ENCODE peak calls at places on chromosomes 1 and 21, in ten cellular contexts. A is AG04450, K is psoas muscle, I is heart left ventricle, E is heart right ventricle, X is trophoblast cell, O is HCT116, S is cardiac muscle cell, W is foreskin fibroblast, B is GM12865. H is an unnamed sample.

GRCh38 chr1:166969074-166969677 is 6.2 kb downstream of the ILDR2 start:
- DNase-seq in A (no peak), K (no peak), I (no peak), E (no peak), X (no peak), O (no peak), S (no peak), W (no peak), B (peak; percentile 74), H (peak; percentile 48)

GRCh38 chr1:228359613-228360532 is 46.8 kb downstream of the TRIM11 start:
- DNase-seq in A (no peak), K (peak; percentile 11), I (no peak), E (no peak), X (no peak), O (no peak), S (no peak), W (no peak), B (no peak), H (no peak)

GRCh38 chr1:42957880-42958487 is 684 bp downstream of the SLC2A1 start:
- DNase-seq in A (no peak), K (peak; percentile 44), I (peak; percentile 49), E (peak; percentile 25), X (peak; percentile 60), O (no peak), S (peak; percentile 86), W (peak; percentile 81), B (peak; percentile 73), H (no peak)

GRCh38 chr1:64497484-64497883 is 27.6 kb downstream of the CACHD1 start:
- DNase-seq in A (no peak), K (no peak), I (no peak), E (no peak), X (no peak), O (no peak), S (no peak), W (peak; percentile 28), B (no peak), H (no peak)

GRCh38 chr1:61247881-61248752 is 165.8 kb downstream of the NFIA start:
- DNase-seq in A (no peak), K (no peak), I (no peak), E (no peak), X (no peak), O (no peak), S (no peak), W (no peak), B (no peak), H (no peak)

GRCh38 chr1:30423570-30423969 is 299.8 kb downstream of the MATN1 start:
- DNase-seq in A (no peak), K (no peak), I (peak; percentile 1), E (no peak), X (no peak), O (no peak), S (no peak), W (no peak), B (no peak), H (no peak)

GRCh38 chr1:211653907-211654553 is 21.4 kb downstream of the NEK2 start:
- DNase-seq in A (no peak), K (no peak), I (no peak), E (no peak), X (no peak), O (no peak), S (no peak), W (peak; percentile 61), B (no peak), H (no peak)

GRCh38 chr21:45724345-45724961 is 80.9 kb downstream of the PCBP3 start:
- DNase-seq in A (no peak), K (no peak), I (peak; percentile 40), E (peak; percentile 29), X (no peak), O (no peak), S (no peak), W (no peak), B (no peak), H (no peak)

GRCh38 chr1:243474384-243474851 is 218.6 kb downstream of the SDCCAG8 start:
- DNase-seq in A (no peak), K (no peak), I (no peak), E (no peak), X (no peak), O (no peak), S (no peak), W (no peak), B (no peak), H (no peak)

GRCh38 chr1:243471026-243471685 is 215.3 kb downstream of the SDCCAG8 start:
- DNase-seq in A (no peak), K (no peak), I (no peak), E (no peak), X (no peak), O (no peak), S (no peak), W (peak; percentile 44), B (no peak), H (no peak)

GRCh38 chr1:243474906-243475305 is 219.1 kb downstream of the SDCCAG8 start:
- DNase-seq in A (no peak), K (no peak), I (no peak), E (no peak), X (no peak), O (no peak), S (no peak), W (no peak), B (no peak), H (no peak)

GRCh38 chr1:243471754-243472725 is 216.2 kb downstream of the SDCCAG8 start:
- DNase-seq in A (no peak), K (no peak), I (no peak), E (no peak), X (peak; percentile 40), O (no peak), S (no peak), W (no peak), B (peak; percentile 44), H (peak; percentile 8)

DNA sequence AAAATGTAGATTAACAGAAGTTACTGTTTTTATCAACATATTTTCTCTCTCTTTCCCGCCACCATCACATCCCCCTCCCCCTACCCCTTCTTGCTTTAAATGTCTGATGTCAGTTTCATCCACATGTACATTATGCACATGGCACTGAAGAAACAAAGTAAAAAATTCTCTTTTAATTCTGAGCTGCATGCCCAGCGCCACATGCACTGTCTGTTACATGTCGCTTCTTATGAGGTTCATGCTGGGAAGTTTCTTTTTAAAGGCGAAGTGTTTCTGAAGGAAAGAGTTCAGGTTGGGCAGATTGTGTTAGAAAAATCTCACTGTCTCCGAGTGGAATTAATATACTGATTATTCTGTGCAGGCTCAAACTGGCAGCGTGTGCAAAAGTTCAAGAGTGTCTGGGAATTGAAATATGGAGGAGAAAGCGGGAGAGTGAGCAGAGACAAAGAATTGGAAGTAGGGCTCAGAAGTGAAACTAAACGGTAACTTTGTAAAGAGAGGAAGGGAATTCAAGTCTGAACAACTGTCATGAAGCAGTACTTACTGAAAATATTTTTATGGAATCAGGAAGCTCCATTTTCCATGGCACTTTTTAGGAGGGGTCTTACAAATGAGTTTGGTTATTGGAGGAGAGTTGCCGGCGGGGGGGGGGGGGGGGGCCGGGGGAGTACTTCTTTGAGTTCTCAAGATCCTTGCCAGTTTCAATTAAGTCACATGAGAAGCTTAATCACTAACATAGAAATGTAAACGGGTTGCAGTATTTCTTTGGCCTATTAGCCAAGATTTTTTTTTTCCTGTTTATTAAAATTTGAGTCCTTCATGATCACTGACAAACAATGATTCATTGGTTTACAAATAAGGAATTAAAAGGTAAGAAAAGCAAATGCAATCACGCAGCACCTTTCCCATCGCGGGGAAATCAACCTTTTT is 217.7 kb downstream of the SDCCAG8 start:
- DNase-seq in A (no peak), K (no peak), I (no peak), E (no peak), X (no peak), O (no peak), S (no peak), W (no peak), B (no peak), H (no peak)
- H3K4me3 ChIP-seq in A (peak overlapping the region; percentile 28), K (peak overlapping the region; percentile 54), I (peak overlapping the region; percentile 10), E (peak overlapping the region; percentile 45), X (no peak overlapping the region), O (no peak overlapping the region), S (no peak overlapping the region), W (peak overlapping the region; percentile 43), B (no peak overlapping the region), H (no peak overlapping the region)

GRCh38 chr1:162564762-162565218 is 3.3 kb downstream of the UAP1 start:
- DNase-seq in A (no peak), K (no peak), I (no peak), E (no peak), X (no peak), O (no peak), S (no peak), W (no peak), B (no peak), H (no peak)
- H3K4me3 ChIP-seq in A (no peak overlapping the region), K (no peak overlapping the region), I (no peak overlapping the region), E (no peak overlapping the region), X (no peak overlapping the region), O (no peak overlapping the region), S (no peak overlapping the region), W (no peak overlapping the region), B (no peak overlapping the region), H (no peak overlapping the region)

DNA sequence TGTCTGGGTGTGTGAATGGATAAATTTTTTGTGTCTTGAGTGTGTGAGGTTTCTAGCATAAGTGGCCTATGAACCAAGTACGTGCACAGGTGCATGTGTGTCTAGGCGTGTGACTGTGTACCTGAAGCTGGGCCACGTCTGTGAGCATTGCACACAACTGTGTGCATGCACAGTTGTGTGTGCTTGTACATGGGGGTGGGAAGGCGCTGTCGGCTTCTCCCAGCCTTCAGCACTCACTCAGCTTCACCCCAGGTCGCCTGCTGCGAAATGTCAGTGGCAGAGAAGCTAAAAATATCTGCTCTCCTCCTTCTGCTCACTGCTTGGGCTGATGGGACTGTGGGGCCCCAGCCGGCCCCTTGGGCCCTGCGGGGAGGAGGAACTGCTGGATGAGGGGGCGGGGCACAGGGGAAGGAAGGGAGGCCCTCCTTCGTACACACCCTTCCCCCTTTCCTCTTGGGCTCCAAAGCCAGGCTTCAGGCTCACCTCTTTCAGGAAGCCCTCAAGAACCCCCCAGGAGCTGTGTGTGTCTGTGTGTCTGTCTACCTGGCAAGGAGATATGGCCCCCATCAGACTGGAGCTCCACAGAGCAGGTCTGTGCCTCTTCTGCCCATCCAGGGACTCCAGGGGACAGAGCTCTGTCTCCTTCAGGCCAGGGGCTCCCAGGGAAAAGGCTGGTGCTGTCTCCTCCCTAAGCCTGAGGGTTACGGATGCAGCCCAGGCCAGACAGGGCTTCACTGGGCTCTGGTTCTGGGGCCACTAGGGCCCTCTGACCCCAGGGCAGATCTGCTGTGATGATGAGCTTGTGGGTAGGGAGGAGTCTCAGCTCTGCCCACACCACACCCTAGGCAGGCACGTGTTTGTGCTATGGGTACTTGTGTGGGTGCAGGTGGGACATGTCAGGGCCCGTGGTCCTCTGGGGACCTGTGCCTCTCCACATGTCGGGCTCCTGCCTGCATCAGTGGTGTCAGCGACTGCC is 35.6 kb upstream of the WASF2 start:
- DNase-seq in A (no peak), K (peak; percentile 72), I (peak; percentile 91), E (peak; percentile 89), X (no peak), O (no peak), S (peak; percentile 96), W (peak; percentile 92), B (peak; percentile 75), H (peak; percentile 27)
- H3K4me3 ChIP-seq in A (peak overlapping the region; percentile 21), K (peak overlapping the region; percentile 71), I (peak overlapping the region; percentile 17), E (peak overlapping the region; percentile 63), X (no peak overlapping the region), O (peak overlapping the region; percentile 13), S (peak overlapping the region; percentile 38), W (no peak overlapping the region), B (peak overlapping the region; percentile 53), H (peak overlapping the region; percentile 12)

DNA sequence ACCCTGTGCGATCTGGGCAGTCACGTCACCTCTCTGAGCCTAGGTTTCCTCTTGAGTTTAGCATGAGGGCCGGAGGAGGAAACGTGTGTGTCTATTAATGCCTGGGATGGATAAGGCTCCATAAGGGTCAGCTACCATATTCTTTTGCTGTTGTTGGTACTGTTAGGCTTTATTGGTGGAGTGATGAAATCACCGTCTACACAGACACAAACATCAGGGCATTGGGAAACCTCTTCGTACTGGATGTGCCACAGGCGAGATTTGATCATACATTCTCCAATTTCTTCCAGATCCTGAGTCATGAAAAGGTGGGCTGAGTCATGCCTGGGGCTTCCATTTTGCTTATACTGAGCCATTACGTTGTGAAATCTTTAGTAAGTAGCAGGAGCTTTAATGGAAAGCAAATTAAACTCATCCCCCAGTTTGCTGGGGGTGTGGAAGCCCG is 24.9 kb upstream of the GRHL3 start:
- DNase-seq in A (peak; percentile 93), K (peak; percentile 48), I (no peak), E (no peak), X (peak; percentile 98), O (no peak), S (no peak), W (peak; percentile 97), B (no peak), H (no peak)
- H3K4me3 ChIP-seq in A (no peak overlapping the region), K (no peak overlapping the region), I (no peak overlapping the region), E (no peak overlapping the region), X (no peak overlapping the region), O (no peak overlapping the region), S (no peak overlapping the region), W (no peak overlapping the region), B (no peak overlapping the region), H (no peak overlapping the region)